ENCODE peak calls at places on chromosome 17, in four cellular contexts. K is left ventricle myocardium inferior, M is heart left ventricle, Y is neural progenitor cell. X is an unnamed sample.

GRCh38 chr17:349666-350065 is 2.9 kb downstream of the RPH3AL start:
- DNase-seq in Y (no peak), K (no peak), M (no peak), X (no peak)

GRCh38 chr17:82061047-82061925 is 4.3 kb downstream of the DUS1L start:
- DNase-seq in K (no peak), Y (no peak), M (no peak), X (no peak)

GRCh38 chr17:27560668-27561067 is 70.3 kb upstream of the LGALS9 start:
- DNase-seq in M (no peak), K (no peak), Y (no peak), X (no peak)

GRCh38 chr17:65656390-65657250 is 95.2 kb upstream of the AXIN2 start:
- DNase-seq in K (no peak), Y (no peak), M (no peak), X (no peak)

GRCh38 chr17:8941520-8941919 is 24.0 kb downstream of the PIK3R5 start:
- DNase-seq in Y (no peak), K (no peak), M (no peak), X (no peak)

GRCh38 chr17:39966771-39967170 is 4.0 kb downstream of the GSDMA start:
- DNase-seq in M (no peak), Y (no peak), K (no peak), X (no peak)

GRCh38 chr17:4998666-4999428 is 1.1 kb downstream of the KIF1C start:
- DNase-seq in M (peak; percentile 29), Y (peak; percentile 43), K (no peak), X (no peak)

GRCh38 chr17:75652934-75653549 is 13.9 kb downstream of the RECQL5 start:
- DNase-seq in M (no peak), K (no peak), Y (peak; percentile 74), X (no peak)

GRCh38 chr17:48254896-48255295 is 147.3 kb downstream of the SNX11 start:
- DNase-seq in Y (no peak), K (no peak), M (no peak), X (no peak)

GRCh38 chr17:45149037-45149668 is 878 bp downstream of the HEXIM1 start:
- DNase-seq in K (peak; percentile 88), M (peak; percentile 90), Y (peak; percentile 95), X (no peak)

GRCh38 chr17:40615295-40615988 is 32.2 kb downstream of the SMARCE1 start:
- DNase-seq in K (no peak), M (no peak), Y (peak; percentile 68), X (peak; percentile 38)

GRCh38 chr17:80601146-80601545 is 56.5 kb downstream of the RPTOR start:
- DNase-seq in Y (no peak), M (no peak), K (no peak), X (no peak)

GRCh38 chr17:21223086-21223485 is 9.1 kb upstream of the TMEM11 start:
- DNase-seq in M (no peak), K (no peak), Y (no peak), X (no peak)

GRCh38 chr17:77742579-77742978 is 215.9 kb upstream of the TNRC6C start:
- DNase-seq in M (no peak), Y (peak; percentile 95), K (no peak), X (no peak)

GRCh38 chr17:4658478-4659305 is 17.2 kb upstream of the ALOX15 start:
- DNase-seq in K (no peak), M (no peak), Y (no peak), X (no peak)

GRCh38 chr17:68740555-68741447 is 139.6 kb upstream of the FAM20A start:
- DNase-seq in Y (no peak), K (no peak), M (no peak), X (no peak)
- TF ChIP-seq CTCF in Y (no peak), K (no peak), M (no peak), X (no peak)

GRCh38 chr17:72030067-72030899 is 90.5 kb upstream of the SOX9 start:
- DNase-seq in K (peak; percentile 16), M (peak; percentile 16), Y (peak; percentile 83), X (no peak)
- TF ChIP-seq CTCF in K (peak; percentile 52), M (no peak), Y (peak; percentile 53), X (no peak)

DNA sequence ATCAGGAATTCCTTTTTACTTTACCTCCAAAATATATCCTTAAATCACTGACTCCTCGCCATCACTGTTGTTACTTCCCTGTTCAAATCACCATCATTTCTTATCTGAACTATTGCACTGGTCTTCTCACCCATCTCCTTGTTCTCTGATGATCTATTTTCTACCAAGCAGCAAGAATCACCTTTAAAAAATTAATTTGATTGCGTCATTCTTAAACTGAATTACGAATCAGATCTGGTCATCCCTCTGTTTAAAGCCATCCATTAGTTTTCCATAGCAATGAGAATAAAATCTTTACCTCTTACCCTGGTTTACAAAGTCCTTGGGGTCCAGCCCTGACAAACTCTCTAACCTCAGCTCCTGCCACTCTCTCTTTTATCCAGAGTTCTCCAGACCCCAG is 14.6 kb downstream of the PCTP start:
- DNase-seq in M (no peak), Y (no peak), K (no peak), X (no peak)
- TF ChIP-seq CTCF in M (no peak), Y (no peak), K (no peak), X (no peak)

DNA sequence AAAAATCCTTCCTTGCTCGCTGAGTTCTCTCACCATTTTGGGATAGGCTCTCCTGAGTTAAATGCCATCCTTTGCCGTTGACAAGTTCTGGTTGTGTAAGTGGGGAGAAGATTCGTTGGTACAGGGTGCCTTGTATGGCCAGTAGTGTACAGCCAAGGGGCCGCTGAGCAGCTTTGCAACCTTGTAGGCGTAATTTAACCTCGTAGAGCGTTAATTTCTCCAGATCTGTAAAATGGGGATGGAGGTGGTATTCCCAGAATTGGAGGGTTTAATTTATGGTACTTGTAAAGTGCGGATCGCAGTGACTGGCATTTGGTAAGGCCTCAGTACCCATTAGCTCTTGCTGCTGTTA is 1.4 kb downstream of the ARSG start:
- DNase-seq in M (no peak), K (no peak), Y (no peak), X (no peak)
- TF ChIP-seq CTCF in M (no peak), K (no peak), Y (no peak), X (no peak)

GRCh38 chr17:50176559-50177471 is 11.0 kb downstream of the SGCA start:
- DNase-seq in K (no peak), M (no peak), Y (no peak), X (no peak)
- TF ChIP-seq CTCF in K (peak; percentile 34), M (no peak), Y (peak; percentile 16), X (no peak)

GRCh38 chr17:42251115-42251514 is 25.1 kb downstream of the STAT5B start:
- DNase-seq in K (no peak), M (no peak), Y (no peak), X (no peak)
- TF ChIP-seq CTCF in K (peak; percentile 44), M (no peak), Y (peak; percentile 31), X (peak; percentile 18)

X was measured in LNCaP clone FGC.